ENCODE peak calls at places on chromosomes 2 and 18, in seven cellular contexts. L, V, B, T, S, M and X are unnamed samples.

GRCh38 chr2:129758461-129759185 is 220.8 kb upstream of the RAB6C start:
- DNase-seq in V (no peak), B (no peak), T (peak), L (no peak), S (peak), M (no peak), X (no peak)

GRCh38 chr2:71530246-71530986 is 77.1 kb downstream of the DYSF start:
- DNase-seq in B (peak), L (peak), V (peak), T (peak), M (peak), S (no peak), X (peak)

GRCh38 chr2:26890341-26891000 is 42.5 kb downstream of the DPYSL5 start:
- DNase-seq in T (peak), M (no peak), S (peak), B (peak), L (no peak), V (no peak), X (no peak)

GRCh38 chr2:31324000-31324633 is 90.2 kb downstream of the EHD3 start:
- DNase-seq in S (no peak), M (no peak), L (no peak), T (no peak), B (no peak), V (no peak), X (no peak)

GRCh38 chr2:24731040-24731439 is 62.2 kb downstream of the PTRHD1 start:
- DNase-seq in B (no peak), L (no peak), S (no peak), T (no peak), M (no peak), V (no peak), X (no peak)

GRCh38 chr2:196128749-196129148 is 42.6 kb downstream of the STK17B start:
- DNase-seq in T (no peak), L (no peak), M (no peak), V (no peak), S (no peak), B (no peak), X (no peak)

GRCh38 chr2:208350610-208351009 is 56.0 kb upstream of the PTH2R start:
- DNase-seq in S (no peak), L (no peak), B (no peak), T (no peak), M (no peak), V (peak), X (no peak)

GRCh38 chr2:238064376-238064775 is 3.6 kb downstream of the SCLY start:
- DNase-seq in V (no peak), B (peak), S (no peak), L (peak), M (no peak), T (peak), X (no peak)

GRCh38 chr2:237097326-237097910 is 11.7 kb downstream of the COPS8 start:
- DNase-seq in B (no peak), L (no peak), M (no peak), T (no peak), S (no peak), V (peak), X (no peak)

GRCh38 chr18:11251229-11251890 is 102.0 kb upstream of the PIEZO2 start:
- DNase-seq in L (no peak), M (no peak), T (no peak), V (peak), B (no peak), S (no peak), X (no peak)

GRCh38 chr2:220478305-220479058 is 851.1 kb downstream of the SLC4A3 start:
- DNase-seq in T (no peak), S (no peak), V (no peak), L (no peak), B (peak), M (no peak), X (peak)

GRCh38 chr2:190344275-190344827 is 962 bp downstream of the INPP1 start:
- DNase-seq in V (peak), S (no peak), B (peak), T (no peak), M (peak), L (peak), X (peak)
- TF ChIP-seq CTCF in V (peak), S (peak), B (peak), T (no peak), M (no peak), L (peak), X (peak)

DNA sequence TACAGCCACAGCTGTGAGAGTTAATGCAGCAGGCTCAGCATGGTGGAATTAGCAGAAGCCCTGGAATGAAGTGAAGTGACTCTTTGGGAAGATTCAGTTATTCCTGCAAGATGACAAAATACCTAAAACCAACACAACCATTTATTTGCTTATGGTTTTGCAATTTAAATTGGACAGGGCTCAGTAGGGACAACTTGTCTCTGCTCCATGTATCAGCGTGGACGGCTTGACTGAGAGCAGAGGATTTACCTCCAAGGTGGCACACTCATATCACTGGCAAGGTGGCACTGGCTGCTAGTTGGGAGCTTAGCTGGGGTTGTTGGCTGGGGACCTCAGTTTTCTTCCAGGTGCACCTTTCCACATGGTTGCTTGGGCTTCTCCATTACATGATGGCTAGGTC is 58.3 kb downstream of the LTBP1 start:
- DNase-seq in S (no peak), M (no peak), T (no peak), B (no peak), L (no peak), V (no peak), X (no peak)
- TF ChIP-seq CTCF in S (no peak), M (no peak), T (no peak), B (no peak), L (no peak), V (no peak), X (no peak)

GRCh38 chr18:24735504-24736243 is 275.2 kb downstream of the HRH4 start:
- DNase-seq in M (no peak), B (no peak), L (no peak), S (no peak), V (no peak), T (no peak), X (no peak)

GRCh38 chr18:24731158-24731557 is 270.7 kb downstream of the HRH4 start:
- DNase-seq in S (no peak), V (no peak), L (no peak), B (no peak), T (no peak), M (no peak), X (no peak)

GRCh38 chr18:24736686-24737085 is 276.2 kb downstream of the HRH4 start:
- DNase-seq in T (no peak), M (no peak), S (no peak), B (no peak), L (no peak), V (no peak), X (no peak)

GRCh38 chr18:24731981-24732380 is 271.5 kb downstream of the HRH4 start:
- DNase-seq in V (peak), L (no peak), M (no peak), S (peak), T (no peak), B (no peak), X (no peak)

DNA sequence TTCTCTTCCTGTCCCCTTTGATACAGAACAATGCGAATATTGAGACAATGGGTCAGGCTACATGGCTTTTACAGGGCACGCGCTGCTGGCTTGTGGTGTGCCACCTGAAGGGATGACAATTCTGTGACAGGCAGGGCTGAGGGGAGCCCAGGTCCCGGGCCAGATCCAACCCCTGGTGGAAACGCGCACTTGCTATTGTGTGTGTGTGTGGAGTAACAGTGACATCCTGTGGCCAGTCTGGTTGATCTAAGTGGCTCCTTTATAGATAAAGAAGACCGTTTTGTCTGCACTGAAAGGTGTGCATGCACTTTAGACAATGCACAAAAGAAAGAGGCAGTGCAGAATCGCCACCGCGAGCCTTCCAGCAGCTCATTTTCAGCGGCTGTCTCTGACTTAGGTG is 273.6 kb downstream of the HRH4 start:
- DNase-seq in S (peak), V (peak), B (peak), M (no peak), T (no peak), L (peak), X (peak)
- TF ChIP-seq CTCF in S (peak), V (peak), B (peak), M (no peak), T (no peak), L (no peak), X (no peak)

GRCh38 chr2:88666576-88666975 is 24.9 kb upstream of the RPIA start:
- DNase-seq in T (no peak), L (peak), S (no peak), V (no peak), B (peak), M (no peak), X (peak)

GRCh38 chr2:88671786-88672427 is 19.6 kb upstream of the RPIA start:
- DNase-seq in S (no peak), B (peak), M (no peak), L (peak), V (peak), T (no peak), X (peak)

GRCh38 chr2:88668862-88669261 is 22.6 kb upstream of the RPIA start:
- DNase-seq in T (no peak), L (no peak), V (no peak), M (no peak), S (no peak), B (no peak), X (no peak)

GRCh38 chr2:88669371-88670214 is 21.9 kb upstream of the RPIA start:
- DNase-seq in B (peak), S (no peak), T (no peak), M (no peak), V (peak), L (peak), X (peak)

GRCh38 chr2:88667219-88667618 is 24.3 kb upstream of the RPIA start:
- DNase-seq in S (no peak), M (no peak), B (no peak), V (no peak), T (no peak), L (peak), X (no peak)
- TF ChIP-seq CTCF in S (no peak), M (no peak), B (no peak), V (no peak), T (no peak), L (no peak), X (no peak)

GRCh38 chr2:197309369-197310231 is 980 bp downstream of the ANKRD44 start:
- DNase-seq in M (peak), B (peak), L (peak), V (no peak), S (no peak), T (peak), X (no peak)

GRCh38 chr2:197311521-197312033 is 997 bp upstream of the ANKRD44 start:
- DNase-seq in V (no peak), B (no peak), S (no peak), L (no peak), T (no peak), M (no peak), X (peak)

GRCh38 chr2:197310940-197311485 is 433 bp upstream of the ANKRD44 start:
- DNase-seq in M (no peak), V (no peak), B (no peak), S (no peak), T (peak), L (no peak), X (no peak)

GRCh38 chr2:197308635-197309368 is 1.8 kb downstream of the ANKRD44 start:
- DNase-seq in V (no peak), M (no peak), T (no peak), L (no peak), S (no peak), B (no peak), X (no peak)

DNA sequence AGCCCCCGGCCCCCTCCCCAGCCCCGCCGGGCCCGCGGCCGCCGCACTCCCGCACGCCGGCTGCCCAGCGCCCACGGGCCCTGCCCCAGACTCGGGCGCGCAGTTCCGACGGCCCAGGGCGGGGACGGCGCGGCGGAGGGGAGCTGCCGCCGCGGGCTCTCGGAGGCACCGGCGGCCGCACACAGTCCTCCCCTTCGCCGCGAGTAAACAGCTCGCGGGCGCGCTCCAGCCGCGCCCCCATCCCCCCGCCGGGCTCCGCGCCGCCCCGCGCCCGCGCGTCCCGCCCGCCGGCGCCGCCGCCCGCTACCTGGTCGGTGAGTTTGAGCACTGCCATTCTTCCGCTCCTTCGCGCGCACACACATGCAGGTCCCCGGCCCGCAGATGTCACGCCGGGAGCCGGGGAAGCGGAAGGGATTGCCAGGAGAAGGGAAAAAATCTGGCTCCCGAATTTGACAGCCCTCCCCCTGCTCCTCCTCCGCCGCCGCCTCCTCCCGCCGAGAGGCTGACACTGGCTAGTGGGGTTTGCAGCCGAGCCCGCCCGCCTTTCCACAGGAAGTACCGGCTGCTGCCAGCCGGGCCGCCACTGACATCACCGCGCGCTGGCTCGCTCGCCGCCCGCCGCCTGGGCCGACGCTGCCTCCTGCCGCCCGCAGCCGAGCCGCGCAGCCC is at the start of gene ANKRD44:
- DNase-seq in M (peak), T (peak), L (peak), V (peak), B (peak), S (peak), X (peak)
- TF ChIP-seq CTCF in M (peak), T (no peak), L (no peak), V (no peak), B (peak), S (peak), X (peak)

GRCh38 chr18:45571714-45572113 is 43.6 kb upstream of the SLC14A2 start:
- DNase-seq in T (no peak), M (no peak), B (no peak), V (no peak), S (no peak), L (peak), X (no peak)
- TF ChIP-seq CTCF in T (no peak), M (no peak), B (peak), V (peak), S (peak), L (peak), X (no peak)

DNA sequence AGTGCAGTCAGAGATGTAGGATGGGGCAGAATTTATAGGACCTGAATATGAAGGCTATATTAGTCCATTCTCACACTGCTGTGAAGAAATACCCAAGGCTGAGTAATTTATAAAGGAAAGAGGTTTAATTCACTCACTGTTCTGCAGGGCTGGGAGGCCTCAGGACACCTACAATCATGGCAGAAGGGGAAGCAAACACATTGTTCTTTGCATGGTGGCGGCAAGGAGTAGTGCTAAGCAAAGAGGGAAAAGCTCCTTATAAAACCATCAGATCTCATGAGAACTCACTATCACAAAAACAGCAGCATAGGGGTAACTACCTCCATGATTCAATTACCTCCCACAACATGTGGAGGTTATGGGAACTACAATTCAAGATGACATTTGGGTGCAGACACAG is 76.8 kb upstream of the MSTN start:
- DNase-seq in T (no peak), V (no peak), B (no peak), L (no peak), M (no peak), S (no peak), X (no peak)
- TF ChIP-seq CTCF in T (no peak), V (no peak), B (no peak), L (no peak), M (no peak), S (no peak), X (no peak)

DNA sequence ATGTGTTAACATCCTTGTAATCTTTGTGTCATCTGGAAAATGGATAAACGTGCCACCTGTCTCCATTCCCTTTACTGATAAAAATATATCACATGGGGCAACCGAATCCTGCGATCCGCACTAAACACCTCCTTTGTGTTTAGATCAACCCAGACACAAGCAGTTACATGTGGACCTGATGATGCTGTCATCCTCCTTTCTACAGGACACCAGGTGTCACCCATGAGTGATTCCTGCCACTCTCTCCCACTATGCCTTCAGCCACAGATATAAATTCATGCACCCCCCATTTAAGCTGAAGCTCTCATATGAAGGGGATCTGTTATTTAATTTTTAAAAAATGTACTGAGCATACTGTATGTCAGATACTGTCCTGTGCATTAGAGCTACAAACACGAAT is 81.3 kb downstream of the VIT start:
- DNase-seq in M (no peak), T (peak), S (no peak), V (no peak), B (no peak), L (no peak), X (no peak)
- TF ChIP-seq CTCF in M (no peak), T (no peak), S (no peak), V (no peak), B (no peak), L (no peak), X (no peak)

GRCh38 chr2:203280428-203281064 is 41.7 kb downstream of the CYP20A1 start:
- DNase-seq in S (no peak), B (no peak), V (peak), T (no peak), M (no peak), L (no peak), X (no peak)

GRCh38 chr2:203282101-203282500 is 43.3 kb downstream of the CYP20A1 start:
- DNase-seq in T (peak), M (no peak), B (no peak), L (no peak), V (no peak), S (no peak), X (no peak)

GRCh38 chr2:203279288-203279687 is 40.5 kb downstream of the CYP20A1 start:
- DNase-seq in T (no peak), S (no peak), B (no peak), M (no peak), V (no peak), L (no peak), X (no peak)
- TF ChIP-seq CTCF in T (no peak), S (no peak), B (no peak), M (no peak), V (no peak), L (no peak), X (no peak)

GRCh38 chr2:234770715-234771141 is 181.1 kb upstream of the SH3BP4 start:
- DNase-seq in S (no peak), V (no peak), B (no peak), L (no peak), M (no peak), T (no peak), X (no peak)

GRCh38 chr2:234772775-234773064 is 179.1 kb upstream of the SH3BP4 start:
- DNase-seq in T (no peak), L (no peak), V (no peak), M (no peak), S (no peak), B (no peak), X (no peak)

GRCh38 chr2:234770081-234770506 is 181.7 kb upstream of the SH3BP4 start:
- DNase-seq in L (no peak), V (no peak), B (peak), T (no peak), M (no peak), S (no peak), X (no peak)

GRCh38 chr2:234771985-234772774 is 179.6 kb upstream of the SH3BP4 start:
- DNase-seq in B (no peak), V (peak), T (no peak), S (no peak), L (no peak), M (no peak), X (peak)

DNA sequence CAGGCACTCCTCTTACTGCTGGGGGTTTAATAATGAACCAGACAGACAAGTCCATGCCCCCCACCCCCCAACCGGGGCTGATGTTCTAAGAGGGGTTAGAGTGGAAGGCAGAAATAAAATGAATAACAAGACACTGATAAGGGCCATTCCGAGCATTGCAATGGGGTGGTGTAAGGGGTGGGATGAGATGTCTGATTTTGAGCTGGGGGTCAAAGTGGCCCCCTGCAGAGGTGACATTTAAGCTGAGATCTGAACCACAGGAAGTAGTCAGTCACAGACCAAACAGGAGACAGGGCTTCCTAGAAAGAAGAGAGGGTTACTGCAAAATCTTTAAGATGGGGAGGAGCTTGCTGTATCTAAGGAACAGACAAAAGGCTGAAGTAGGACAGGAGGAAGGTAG is 180.6 kb upstream of the SH3BP4 start:
- DNase-seq in L (no peak), B (no peak), T (no peak), S (no peak), V (no peak), M (no peak), X (no peak)
- TF ChIP-seq CTCF in L (no peak), B (no peak), T (no peak), S (no peak), V (no peak), M (no peak), X (no peak)